ENCODE peak calls at places on chromosomes 5 and 9, in eight cellular contexts. K, N, O, W, D, Y, C and E are unnamed samples.

GRCh38 chr5:41120600-41120999 is 49.5 kb upstream of the MROH2B start:
- DNase-seq in C (no peak), O (no peak), N (peak; percentile 33), W (no peak), Y (no peak), K (no peak), D (no peak), E (no peak)

GRCh38 chr9:98944130-98945074 is 695 bp downstream of the COL15A1 start:
- DNase-seq in N (peak; percentile 72), C (no peak), W (no peak), K (peak; percentile 19), D (no peak), O (no peak), Y (peak; percentile 21), E (no peak)

GRCh38 chr5:98774192-98775046 is 956 bp downstream of the RGMB start:
- DNase-seq in Y (peak; percentile 80), W (peak; percentile 62), O (peak; percentile 74), D (peak; percentile 55), N (peak; percentile 85), C (peak; percentile 69), K (peak; percentile 70), E (peak; percentile 73)

GRCh38 chr9:27278374-27278773 is 18.6 kb downstream of the EQTN start:
- DNase-seq in O (no peak), Y (peak; percentile 29), D (no peak), K (no peak), N (no peak), C (no peak), W (no peak), E (no peak)

GRCh38 chr5:127849891-127850290 is 146.7 kb downstream of the CCDC192 start:
- DNase-seq in O (no peak), Y (no peak), K (no peak), W (no peak), N (no peak), D (no peak), C (no peak), E (no peak)

GRCh38 chr5:112390327-112390726 is 28.8 kb downstream of the EPB41L4A start:
- DNase-seq in K (no peak), D (no peak), Y (no peak), W (no peak), N (peak; percentile 29), O (no peak), C (no peak), E (no peak)

GRCh38 chr5:8462565-8462964 is 593.6 kb downstream of the MTRR start:
- DNase-seq in W (no peak), Y (no peak), K (no peak), D (no peak), O (no peak), N (no peak), C (no peak), E (no peak)

GRCh38 chr5:112938286-112938685 is 16.3 kb upstream of the REEP5 start:
- DNase-seq in W (no peak), Y (no peak), O (no peak), D (no peak), K (no peak), N (no peak), C (no peak), E (no peak)

GRCh38 chr9:127078988-127079387 is 43.4 kb downstream of the ANGPTL2 start:
- DNase-seq in Y (no peak), K (no peak), D (no peak), N (no peak), O (no peak), W (no peak), C (no peak), E (no peak)

GRCh38 chr5:66145737-66146136 is 1.6 kb downstream of the SREK1 start:
- DNase-seq in K (no peak), C (no peak), D (no peak), O (no peak), Y (no peak), N (no peak), W (no peak), E (no peak)

GRCh38 chr5:135174315-135175096 is 140.5 kb upstream of the PITX1 start:
- DNase-seq in K (no peak), W (no peak), Y (no peak), N (no peak), D (no peak), O (peak; percentile 24), C (no peak), E (no peak)
- TF ChIP-seq CTCF in K (no peak), W (no peak), Y (no peak), N (no peak), D (no peak), O (peak; percentile 32), C (no peak), E (peak; percentile 37)

GRCh38 chr5:76401801-76402250 is 1.3 kb upstream of the IQGAP2 start:
- DNase-seq in N (no peak), K (no peak), W (no peak), C (no peak), D (no peak), Y (no peak), O (no peak), E (no peak)
- H3K27ac ChIP-seq in N (peak overlapping the region; percentile 89), K (no peak overlapping the region), W (peak overlapping the region; percentile 84), C (no peak overlapping the region), D (peak overlapping the region; percentile 45), Y (no peak overlapping the region), O (no peak overlapping the region), E (no peak overlapping the region)

DNA sequence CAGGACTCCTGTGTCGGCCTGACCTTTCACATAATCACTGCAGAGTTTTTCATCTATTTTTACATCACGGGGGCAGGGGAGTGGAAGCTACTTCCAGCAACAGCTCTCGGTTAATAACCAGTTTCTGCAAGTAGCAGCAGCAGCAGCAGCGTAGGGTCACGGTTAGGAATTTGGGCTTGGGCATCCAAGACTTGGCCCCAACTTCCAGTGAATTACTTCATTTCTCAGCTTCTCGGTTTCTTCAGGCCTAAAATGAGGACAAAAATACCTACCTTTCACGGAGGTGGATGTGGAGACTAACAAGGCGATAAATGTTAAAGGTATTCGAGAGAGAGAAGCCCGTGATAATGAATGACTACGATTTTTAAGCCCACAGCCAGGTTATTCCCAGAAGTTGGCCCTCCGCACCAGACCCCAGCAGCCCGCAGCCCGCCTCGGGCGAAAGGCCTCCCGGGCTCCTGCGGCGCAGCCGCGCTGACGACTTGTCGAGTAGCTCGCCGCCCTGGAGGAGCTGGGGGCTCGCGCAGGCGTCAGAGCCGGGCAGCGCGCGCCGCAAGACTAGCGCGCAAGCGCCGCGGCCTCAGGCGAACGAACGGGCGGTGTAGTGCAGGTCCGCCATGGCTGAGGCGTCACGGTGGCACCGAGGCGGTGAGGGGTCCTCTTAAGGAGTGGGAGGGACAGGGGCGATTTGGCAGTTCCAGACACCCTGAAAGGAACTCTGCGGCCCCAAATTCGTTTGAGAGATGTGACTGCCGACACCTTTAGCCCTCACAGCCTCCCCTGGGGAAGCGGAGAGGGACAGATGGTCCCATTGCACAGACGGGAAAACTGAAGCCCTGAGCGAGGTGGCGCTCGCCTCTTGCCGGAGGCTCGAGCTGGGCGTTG is at the start of gene PKD2L2:
- DNase-seq in W (peak; percentile 72), Y (peak; percentile 96), K (peak; percentile 80), N (peak; percentile 93), O (peak; percentile 64), C (peak; percentile 50), D (peak; percentile 84), E (peak; percentile 73)
- TF ChIP-seq CTCF in W (no peak), Y (peak; percentile 8), K (no peak), N (no peak), O (no peak), C (no peak), D (no peak), E (no peak)

DNA sequence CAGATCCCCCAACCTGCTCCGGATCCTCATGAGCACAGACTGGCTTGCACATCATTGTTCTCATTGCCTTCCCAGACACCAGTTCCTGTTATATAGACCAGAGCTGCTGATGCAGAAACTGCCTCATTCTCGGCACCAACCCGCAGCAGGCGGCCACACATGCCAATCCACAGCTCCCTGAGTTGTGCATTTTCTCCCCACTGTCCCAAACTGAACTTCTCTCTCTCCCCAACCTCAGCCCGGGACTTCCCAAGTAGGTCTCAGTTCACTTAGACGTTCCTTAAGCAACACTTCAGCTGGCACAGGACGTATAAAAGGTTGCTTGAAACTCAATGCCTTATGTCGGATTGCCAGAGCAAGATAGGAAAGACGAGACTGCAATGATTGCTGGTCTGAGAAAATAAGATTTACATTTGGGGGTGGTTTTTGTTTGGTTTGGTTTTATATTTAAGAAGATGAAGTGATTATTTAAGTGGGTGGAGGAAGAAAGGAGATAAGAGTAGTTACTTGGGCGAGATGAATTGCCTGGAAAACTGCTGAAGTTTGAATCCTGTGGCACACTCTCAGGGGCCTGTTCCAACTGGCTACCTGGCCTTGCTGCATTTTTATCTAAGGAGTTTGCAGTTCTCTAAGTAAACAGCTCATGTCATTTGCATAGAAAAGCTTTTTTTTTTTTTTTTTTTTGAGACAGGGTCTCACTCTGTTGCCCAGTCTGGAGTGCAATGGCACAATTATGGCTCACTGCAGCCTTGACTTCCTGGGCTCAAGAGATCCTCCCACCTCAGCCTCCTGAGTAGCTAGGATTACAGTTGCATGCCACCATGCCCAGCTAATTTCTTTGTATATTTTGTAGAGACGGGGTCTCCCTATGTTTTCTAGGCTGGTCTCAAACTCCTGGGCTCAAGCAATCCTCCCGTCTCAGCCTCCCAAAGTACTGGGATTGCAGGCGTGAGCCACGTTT is 155.4 kb downstream of the GOLPH3 start:
- DNase-seq in Y (peak; percentile 47), O (no peak), W (no peak), C (peak; percentile 24), N (no peak), D (no peak), K (no peak), E (no peak)
- H3K27ac ChIP-seq in Y (no peak overlapping the region), O (no peak overlapping the region), W (no peak overlapping the region), C (no peak overlapping the region), N (no peak overlapping the region), D (peak overlapping the region; percentile 61), K (no peak overlapping the region), E (no peak overlapping the region)

GRCh38 chr5:53335115-53335514 is 145.3 kb upstream of the FST start:
- DNase-seq in Y (no peak), D (no peak), K (peak; percentile 50), N (no peak), C (no peak), W (no peak), O (peak; percentile 34), E (no peak)
- TF ChIP-seq CTCF in Y (no peak), D (no peak), K (peak; percentile 19), N (no peak), C (no peak), W (no peak), O (peak; percentile 28), E (peak; percentile 54)